ENCODE peak calls at places on chromosomes 4 and X, in eight cellular contexts. One of them, this sample, is unnamed.

GRCh38 chr4:79237836-79238235 is 88.0 kb downstream of the NAA11 start:
- DNase-seq in foreskin fibroblast: no peak
- DNase-seq in heart right ventricle: no peak
- DNase-seq in psoas muscle: no peak
- DNase-seq in fibroblast of the aortic adventitia: no peak
- DNase-seq in GM23338: peak
- DNase-seq in A549: no peak
- DNase-seq in breast epithelium: no peak
- DNase-seq in this sample: no peak

GRCh38 chr4:152090543-152090942 is 329.7 kb upstream of the GATB start:
- DNase-seq in foreskin fibroblast: no peak
- DNase-seq in heart right ventricle: peak
- DNase-seq in psoas muscle: no peak
- DNase-seq in fibroblast of the aortic adventitia: no peak
- DNase-seq in GM23338: no peak
- DNase-seq in A549: no peak
- DNase-seq in breast epithelium: no peak
- DNase-seq in this sample: no peak

GRCh38 chr4:126871810-126872209 is 760.9 kb upstream of the INTU start:
- DNase-seq in foreskin fibroblast: no peak
- DNase-seq in heart right ventricle: no peak
- DNase-seq in psoas muscle: no peak
- DNase-seq in fibroblast of the aortic adventitia: no peak
- DNase-seq in GM23338: no peak
- DNase-seq in A549: no peak
- DNase-seq in breast epithelium: no peak
- DNase-seq in this sample: no peak

GRCh38 chr4:8599657-8600056 is 7.1 kb downstream of the CPZ start:
- DNase-seq in foreskin fibroblast: peak
- DNase-seq in heart right ventricle: no peak
- DNase-seq in psoas muscle: no peak
- DNase-seq in fibroblast of the aortic adventitia: peak
- DNase-seq in GM23338: no peak
- DNase-seq in A549: no peak
- DNase-seq in breast epithelium: no peak
- DNase-seq in this sample: no peak

GRCh38 chr4:136680271-136680670 is 852.0 kb downstream of the PCDH18 start:
- DNase-seq in foreskin fibroblast: no peak
- DNase-seq in heart right ventricle: no peak
- DNase-seq in psoas muscle: no peak
- DNase-seq in fibroblast of the aortic adventitia: no peak
- DNase-seq in GM23338: no peak
- DNase-seq in A549: no peak
- DNase-seq in breast epithelium: no peak
- DNase-seq in this sample: no peak

GRCh38 chr4:86831262-86832090 is 17.7 kb downstream of the SLC10A6 start:
- DNase-seq in foreskin fibroblast: peak
- DNase-seq in heart right ventricle: no peak
- DNase-seq in psoas muscle: no peak
- DNase-seq in fibroblast of the aortic adventitia: peak
- DNase-seq in GM23338: no peak
- DNase-seq in A549: peak
- DNase-seq in breast epithelium: peak
- DNase-seq in this sample: peak

GRCh38 chr4:3387943-3388348 is 53.8 kb upstream of the HGFAC start:
- DNase-seq in foreskin fibroblast: peak
- DNase-seq in heart right ventricle: peak
- DNase-seq in psoas muscle: peak
- DNase-seq in fibroblast of the aortic adventitia: peak
- DNase-seq in GM23338: no peak
- DNase-seq in A549: no peak
- DNase-seq in breast epithelium: peak
- DNase-seq in this sample: peak

GRCh38 chrX:53072418-53073114 is 9.6 kb upstream of the TSPYL2 start:
- DNase-seq in foreskin fibroblast: no peak
- DNase-seq in heart right ventricle: no peak
- DNase-seq in psoas muscle: no peak
- DNase-seq in fibroblast of the aortic adventitia: no peak
- DNase-seq in GM23338: no peak
- DNase-seq in A549: no peak
- DNase-seq in breast epithelium: no peak
- DNase-seq in this sample: no peak

GRCh38 chr4:53748328-53748772 is 157.1 kb upstream of the LNX1 start:
- DNase-seq in foreskin fibroblast: no peak
- DNase-seq in heart right ventricle: no peak
- DNase-seq in psoas muscle: no peak
- DNase-seq in fibroblast of the aortic adventitia: no peak
- DNase-seq in GM23338: no peak
- DNase-seq in A549: no peak
- DNase-seq in breast epithelium: no peak
- DNase-seq in this sample: no peak

GRCh38 chr4:38367642-38368189 is 296.3 kb upstream of the KLF3 start:
- DNase-seq in foreskin fibroblast: no peak
- DNase-seq in heart right ventricle: no peak
- DNase-seq in psoas muscle: no peak
- DNase-seq in fibroblast of the aortic adventitia: no peak
- DNase-seq in GM23338: no peak
- DNase-seq in A549: no peak
- DNase-seq in breast epithelium: no peak
- DNase-seq in this sample: no peak

GRCh38 chr4:7237863-7238262 is 45.5 kb downstream of the SORCS2 start:
- DNase-seq in foreskin fibroblast: peak
- DNase-seq in heart right ventricle: no peak
- DNase-seq in psoas muscle: no peak
- DNase-seq in fibroblast of the aortic adventitia: no peak
- DNase-seq in GM23338: no peak
- DNase-seq in A549: no peak
- DNase-seq in breast epithelium: no peak
- DNase-seq in this sample: no peak

GRCh38 chr4:88660446-88661294 is 37.0 kb downstream of the NAP1L5 start:
- DNase-seq in foreskin fibroblast: peak
- DNase-seq in heart right ventricle: no peak
- DNase-seq in psoas muscle: no peak
- DNase-seq in fibroblast of the aortic adventitia: peak
- DNase-seq in GM23338: no peak
- DNase-seq in A549: no peak
- DNase-seq in breast epithelium: no peak
- DNase-seq in this sample: no peak

GRCh38 chr4:129095811-129096454 is at the start of gene C4orf33:
- DNase-seq in foreskin fibroblast: peak
- DNase-seq in heart right ventricle: peak
- DNase-seq in psoas muscle: peak
- DNase-seq in fibroblast of the aortic adventitia: peak
- DNase-seq in GM23338: peak
- DNase-seq in A549: peak
- DNase-seq in breast epithelium: peak
- DNase-seq in this sample: peak

GRCh38 chrX:17590892-17591740 is 146.2 kb upstream of the SCML1 start:
- DNase-seq in foreskin fibroblast: peak
- DNase-seq in heart right ventricle: peak
- DNase-seq in psoas muscle: peak
- DNase-seq in fibroblast of the aortic adventitia: peak
- DNase-seq in GM23338: peak
- DNase-seq in A549: peak
- DNase-seq in breast epithelium: no peak
- DNase-seq in this sample: no peak

GRCh38 chr4:40058121-40058520 is 1.5 kb downstream of the N4BP2 start:
- DNase-seq in foreskin fibroblast: no peak
- DNase-seq in heart right ventricle: no peak
- DNase-seq in psoas muscle: no peak
- DNase-seq in fibroblast of the aortic adventitia: no peak
- DNase-seq in GM23338: peak
- DNase-seq in A549: no peak
- DNase-seq in breast epithelium: no peak
- DNase-seq in this sample: no peak

GRCh38 chr4:165131247-165131832 is 18.7 kb upstream of the TMEM192 start:
- DNase-seq in foreskin fibroblast: peak
- DNase-seq in heart right ventricle: no peak
- DNase-seq in psoas muscle: no peak
- DNase-seq in fibroblast of the aortic adventitia: peak
- DNase-seq in GM23338: peak
- DNase-seq in A549: peak
- DNase-seq in breast epithelium: peak
- DNase-seq in this sample: peak

DNA sequence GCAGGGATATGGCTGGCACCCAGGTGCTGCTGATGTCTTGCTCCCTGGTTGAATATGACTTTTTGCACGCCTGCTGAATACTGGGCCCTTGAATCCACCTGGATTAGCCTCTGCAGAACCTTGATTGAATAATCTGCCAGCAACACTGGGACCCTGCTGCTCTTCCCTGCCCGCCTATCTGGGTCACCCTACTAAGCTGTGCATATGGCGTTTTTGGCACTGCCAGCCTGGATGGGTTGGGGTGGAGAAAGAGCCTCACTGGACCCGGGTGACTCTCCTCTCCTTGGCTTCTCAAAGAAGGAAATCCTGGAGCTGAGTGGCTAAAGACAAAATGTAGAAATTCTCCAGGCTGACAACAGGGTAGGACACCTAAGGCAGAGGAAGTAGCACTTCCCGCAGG is 100.0 kb downstream of the MAOA start:
- DNase-seq in foreskin fibroblast: no peak
- DNase-seq in heart right ventricle: no peak
- DNase-seq in psoas muscle: no peak
- DNase-seq in fibroblast of the aortic adventitia: no peak
- DNase-seq in GM23338: no peak
- DNase-seq in A549: no peak
- DNase-seq in breast epithelium: no peak
- DNase-seq in this sample: no peak
- H3K4me3 ChIP-seq in foreskin fibroblast: no peak
- H3K4me3 ChIP-seq in heart right ventricle: no peak
- H3K4me3 ChIP-seq in psoas muscle: no peak
- H3K4me3 ChIP-seq in fibroblast of the aortic adventitia: no peak
- H3K4me3 ChIP-seq in GM23338: no peak
- H3K4me3 ChIP-seq in A549: no peak
- H3K4me3 ChIP-seq in breast epithelium: no peak
- H3K4me3 ChIP-seq in this sample: no peak

DNA sequence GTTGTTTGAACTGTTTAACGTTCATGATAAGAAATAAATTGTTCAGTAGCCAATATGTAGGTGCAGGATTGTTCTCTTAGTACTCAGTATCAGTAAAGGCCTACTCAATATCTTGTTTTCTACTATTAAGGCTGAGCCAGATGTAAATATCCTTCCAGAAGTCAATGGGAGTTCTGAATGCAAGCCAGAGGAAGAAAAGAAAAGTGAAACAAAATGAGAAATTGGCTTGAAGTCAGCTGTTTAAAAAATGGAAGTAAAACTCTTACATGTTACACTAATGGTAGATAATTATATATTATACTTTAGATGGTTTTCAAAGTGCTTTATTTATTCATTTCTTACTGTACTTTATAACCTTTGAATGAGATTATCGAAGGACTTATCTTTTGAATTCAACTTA is 1417.9 kb downstream of the ADGRL3 start:
- DNase-seq in foreskin fibroblast: no peak
- DNase-seq in heart right ventricle: no peak
- DNase-seq in psoas muscle: no peak
- DNase-seq in fibroblast of the aortic adventitia: no peak
- DNase-seq in GM23338: no peak
- DNase-seq in A549: no peak
- DNase-seq in breast epithelium: no peak
- DNase-seq in this sample: no peak
- TF ChIP-seq CTCF in foreskin fibroblast: no peak
- TF ChIP-seq CTCF in heart right ventricle: no peak
- TF ChIP-seq CTCF in psoas muscle: no peak
- TF ChIP-seq CTCF in fibroblast of the aortic adventitia: no peak
- TF ChIP-seq CTCF in GM23338: no peak
- TF ChIP-seq CTCF in A549: no peak
- TF ChIP-seq CTCF in breast epithelium: no peak
- TF ChIP-seq CTCF in this sample: no peak

GRCh38 chrX:40008841-40009461 is 88.8 kb downstream of the BCOR start:
- DNase-seq in foreskin fibroblast: no peak
- DNase-seq in heart right ventricle: peak
- DNase-seq in psoas muscle: peak
- DNase-seq in fibroblast of the aortic adventitia: no peak
- DNase-seq in GM23338: peak
- DNase-seq in A549: no peak
- DNase-seq in breast epithelium: no peak
- DNase-seq in this sample: no peak

GRCh38 chrX:40009890-40010289 is 87.9 kb downstream of the BCOR start:
- DNase-seq in foreskin fibroblast: no peak
- DNase-seq in heart right ventricle: no peak
- DNase-seq in psoas muscle: no peak
- DNase-seq in fibroblast of the aortic adventitia: no peak
- DNase-seq in GM23338: peak
- DNase-seq in A549: no peak
- DNase-seq in breast epithelium: no peak
- DNase-seq in this sample: no peak

GRCh38 chrX:40010550-40011364 is 87.0 kb downstream of the BCOR start:
- DNase-seq in foreskin fibroblast: no peak
- DNase-seq in heart right ventricle: no peak
- DNase-seq in psoas muscle: no peak
- DNase-seq in fibroblast of the aortic adventitia: no peak
- DNase-seq in GM23338: no peak
- DNase-seq in A549: no peak
- DNase-seq in breast epithelium: no peak
- DNase-seq in this sample: no peak

GRCh38 chrX:40007746-40008705 is 89.7 kb downstream of the BCOR start:
- DNase-seq in foreskin fibroblast: no peak
- DNase-seq in heart right ventricle: no peak
- DNase-seq in psoas muscle: no peak
- DNase-seq in fibroblast of the aortic adventitia: no peak
- DNase-seq in GM23338: peak
- DNase-seq in A549: no peak
- DNase-seq in breast epithelium: no peak
- DNase-seq in this sample: no peak

DNA sequence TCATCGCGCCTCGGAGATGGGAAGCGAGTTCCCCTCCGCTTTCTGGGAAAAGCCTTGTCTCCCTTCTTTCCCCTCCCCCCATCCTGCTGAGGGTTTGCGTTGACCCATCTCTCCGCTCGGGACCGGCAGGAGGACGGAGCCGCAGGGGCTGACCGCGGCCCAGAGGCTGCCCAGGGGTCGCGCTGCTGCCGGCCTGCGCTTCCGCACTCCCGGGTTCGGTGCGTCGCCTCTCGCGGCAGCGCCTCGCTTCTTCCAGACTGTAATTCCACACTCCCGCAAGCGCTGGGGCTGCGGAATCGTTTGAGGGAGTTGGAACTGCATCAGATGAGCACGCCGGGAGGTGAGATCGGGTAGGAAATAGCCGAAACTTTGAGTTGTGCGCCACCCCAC is 88.3 kb downstream of the BCOR start:
- DNase-seq in foreskin fibroblast: no peak
- DNase-seq in heart right ventricle: no peak
- DNase-seq in psoas muscle: no peak
- DNase-seq in fibroblast of the aortic adventitia: no peak
- DNase-seq in GM23338: peak
- DNase-seq in A549: no peak
- DNase-seq in breast epithelium: no peak
- DNase-seq in this sample: no peak
- H3K4me3 ChIP-seq in foreskin fibroblast: no peak
- H3K4me3 ChIP-seq in heart right ventricle: peak
- H3K4me3 ChIP-seq in psoas muscle: peak
- H3K4me3 ChIP-seq in fibroblast of the aortic adventitia: no peak
- H3K4me3 ChIP-seq in GM23338: peak
- H3K4me3 ChIP-seq in A549: no peak
- H3K4me3 ChIP-seq in breast epithelium: peak
- H3K4me3 ChIP-seq in this sample: no peak

DNA sequence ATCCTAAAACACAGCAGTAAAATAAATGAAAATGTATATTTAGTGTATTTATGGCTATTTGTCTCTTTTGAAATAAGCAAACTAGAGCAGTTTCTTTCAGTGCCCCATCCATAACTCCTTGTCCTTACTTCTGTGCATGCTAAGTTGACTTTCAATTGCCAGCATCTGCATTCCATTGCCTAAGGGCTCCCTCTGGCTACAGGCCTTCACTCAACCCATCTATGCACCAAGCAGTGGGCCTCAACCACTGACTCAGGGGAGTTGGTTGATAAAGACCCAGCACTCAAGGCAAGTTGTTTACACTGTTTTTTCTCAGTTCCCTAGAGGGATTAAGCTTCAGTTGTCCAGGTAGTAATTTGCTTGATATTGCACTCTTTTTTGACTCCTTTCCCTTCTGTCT is 265.7 kb downstream of the IQCM start:
- DNase-seq in foreskin fibroblast: no peak
- DNase-seq in heart right ventricle: no peak
- DNase-seq in psoas muscle: no peak
- DNase-seq in fibroblast of the aortic adventitia: no peak
- DNase-seq in GM23338: peak
- DNase-seq in A549: no peak
- DNase-seq in breast epithelium: no peak
- DNase-seq in this sample: peak
- TF ChIP-seq CTCF in foreskin fibroblast: no peak
- TF ChIP-seq CTCF in heart right ventricle: no peak
- TF ChIP-seq CTCF in psoas muscle: no peak
- TF ChIP-seq CTCF in fibroblast of the aortic adventitia: no peak
- TF ChIP-seq CTCF in GM23338: peak
- TF ChIP-seq CTCF in A549: no peak
- TF ChIP-seq CTCF in breast epithelium: no peak
- TF ChIP-seq CTCF in this sample: peak

This sample was measured in LNCaP clone FGC.